ENCODE peak calls at places on chromosomes 13 and 19, in four cellular contexts. D, I, B and K are unnamed samples.

GRCh38 chr13:85503797-85504196 is 295.4 kb downstream of the SLITRK6 start:
- DNase-seq in D (peak; percentile 65), I (no peak), B (no peak), K (no peak)

GRCh38 chr19:8577247-8577646 is at the start of gene MYO1F:
- DNase-seq in D (no peak), I (peak; percentile 43), B (peak; percentile 41), K (no peak)

GRCh38 chr19:940591-941291 is 14.9 kb downstream of the ARID3A start:
- DNase-seq in D (peak; percentile 57), I (peak; percentile 55), B (peak; percentile 92), K (peak; percentile 48)

GRCh38 chr19:4795400-4795799 is 3.9 kb downstream of the FEM1A start:
- DNase-seq in D (peak; percentile 22), I (no peak), B (no peak), K (no peak)

GRCh38 chr19:33118643-33119042 is 13.3 kb upstream of the WDR88 start:
- DNase-seq in D (no peak), I (no peak), B (no peak), K (no peak)

GRCh38 chr13:85266771-85267170 is 532.4 kb downstream of the SLITRK6 start:
- DNase-seq in D (no peak), I (no peak), B (no peak), K (no peak)

GRCh38 chr13:49995535-49996165 is 1.2 kb upstream of the TRIM13 start:
- DNase-seq in D (no peak), I (no peak), B (no peak), K (no peak)

GRCh38 chr19:20453424-20453938 is 112.1 kb downstream of the ZNF737 start:
- DNase-seq in D (no peak), I (no peak), B (no peak), K (no peak)

GRCh38 chr13:43546821-43547220 is 240.0 kb downstream of the ENOX1 start:
- DNase-seq in D (no peak), I (no peak), B (no peak), K (no peak)

GRCh38 chr19:58562126-58563033 is 4.0 kb upstream of the UBE2M start:
- DNase-seq in D (peak; percentile 39), I (no peak), B (peak; percentile 48), K (peak; percentile 68)

DNA sequence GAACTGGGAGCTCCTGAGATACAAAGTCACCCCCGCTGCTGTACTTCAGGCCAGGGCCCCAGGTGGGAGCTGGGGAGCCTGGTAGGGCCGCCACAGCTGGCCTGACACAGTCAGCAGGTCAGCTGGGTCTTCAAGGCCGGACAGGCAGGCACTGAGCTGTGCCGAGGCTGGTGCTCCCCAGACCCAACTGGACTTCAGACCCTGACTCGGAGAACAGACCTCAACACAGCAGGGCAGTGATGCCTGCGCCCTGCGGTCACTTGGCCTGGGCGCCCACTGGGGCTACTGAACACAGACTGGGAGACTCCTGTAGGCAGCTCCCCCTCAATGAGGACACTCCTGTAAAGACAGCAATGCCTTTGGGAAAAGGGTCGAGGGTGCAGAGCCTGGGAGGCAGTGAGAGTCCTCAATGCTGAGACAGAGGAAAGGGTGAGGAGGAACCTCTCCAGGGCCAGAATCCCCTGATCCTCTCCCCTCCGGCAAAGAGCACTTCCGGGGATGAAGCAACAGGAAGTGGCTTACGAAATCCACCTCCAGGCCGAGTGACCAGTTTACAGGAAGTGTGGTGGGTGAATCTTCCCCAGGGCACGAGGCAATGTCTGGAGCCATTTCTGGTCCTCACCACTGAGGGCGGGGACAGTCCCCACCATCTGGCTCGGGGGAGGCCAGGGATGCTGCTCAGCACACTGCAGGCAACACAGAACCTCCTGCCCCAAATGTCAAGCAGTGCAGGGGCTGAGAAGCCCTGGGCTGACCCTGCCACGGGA is 40.8 kb upstream of the ISYNA1 start:
- DNase-seq in D (peak; percentile 94), I (peak; percentile 80), B (peak; percentile 70), K (peak; percentile 59)
- TF ChIP-seq POLR2A in D (no peak), I (no peak), B (no peak), K (no peak)

GRCh38 chr19:18832331-18833140 is 777 bp downstream of the UPF1 start:
- DNase-seq in D (no peak), I (no peak), B (no peak), K (no peak)
- TF ChIP-seq POLR2A in D (no peak), I (no peak), B (no peak), K (no peak)

DNA sequence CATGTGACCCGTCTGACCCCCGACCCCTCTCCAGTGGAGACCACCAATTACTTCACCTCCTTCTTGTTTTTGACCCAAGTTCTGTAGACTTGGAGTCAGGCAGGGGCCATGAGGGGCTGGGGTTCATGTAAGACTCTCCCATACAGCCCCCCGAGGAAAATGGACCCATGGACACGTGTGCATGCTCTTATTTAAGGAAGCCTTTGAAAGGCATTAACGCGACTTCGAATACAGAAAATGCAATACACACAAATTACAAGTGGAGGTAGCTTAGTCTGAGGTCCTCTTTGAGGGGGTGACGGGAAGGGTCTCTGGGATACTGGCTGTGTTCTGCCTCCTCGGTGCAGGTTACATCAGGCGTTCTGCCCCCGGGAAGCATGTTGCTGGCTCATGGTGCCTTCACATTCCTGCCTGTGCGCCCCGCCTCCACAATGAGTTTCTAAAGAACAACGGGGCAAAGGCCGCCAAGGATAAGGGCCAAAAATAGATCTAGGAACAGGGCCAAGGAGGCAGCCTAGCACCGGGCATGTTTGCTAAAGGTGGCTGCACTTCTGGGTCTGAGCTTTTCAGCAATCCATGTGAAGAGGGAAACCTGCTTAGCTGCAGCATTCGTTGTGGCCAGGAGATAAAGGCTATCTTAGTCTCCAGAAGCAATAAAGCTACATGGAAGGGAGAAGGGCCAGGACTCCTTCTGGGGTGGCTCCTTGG is 54.5 kb downstream of the RAB20 start:
- DNase-seq in D (peak; percentile 10), I (peak; percentile 30), B (peak; percentile 94), K (peak; percentile 88)
- TF ChIP-seq POLR2A in D (no peak), I (no peak), B (no peak), K (no peak)

DNA sequence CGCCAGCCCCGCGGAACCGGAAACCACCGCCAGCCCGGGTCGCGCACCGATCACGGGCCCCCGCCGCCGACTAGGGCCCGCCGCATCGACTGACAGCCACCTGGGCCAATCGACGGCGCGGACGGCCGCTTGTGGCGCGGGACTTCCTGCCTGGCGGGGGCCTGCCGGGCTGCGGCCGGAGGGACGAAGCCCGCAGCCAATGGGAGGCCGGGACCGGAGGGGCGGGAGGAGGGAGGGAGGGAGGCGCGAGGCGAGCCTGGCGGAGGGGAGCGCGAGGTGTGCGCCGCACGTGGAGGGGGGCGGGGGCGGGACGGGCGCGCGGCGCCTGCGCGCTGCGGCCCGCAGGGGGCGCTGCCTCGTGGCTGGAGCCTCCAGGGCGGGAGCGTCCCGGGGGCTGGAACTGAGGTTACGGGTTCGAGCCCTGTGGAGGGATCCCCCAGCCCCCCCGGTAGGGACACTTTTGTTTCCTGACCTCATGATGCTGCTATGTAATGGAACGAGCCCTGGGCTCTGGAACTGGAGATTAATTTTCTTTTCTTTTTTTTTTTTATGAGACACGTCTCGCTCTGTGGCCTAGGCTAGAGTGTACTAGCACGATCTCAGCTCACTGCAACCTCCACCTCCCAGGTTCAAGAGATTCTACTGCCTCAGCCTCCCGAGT is at the start of gene MLLT1:
- DNase-seq in D (peak; percentile 96), I (peak; percentile 90), B (peak; percentile 97), K (peak; percentile 97)
- TF ChIP-seq POLR2A in D (no peak), I (peak; percentile 52), B (no peak), K (peak; percentile 43)

GRCh38 chr19:50275577-50276368 is 53.4 kb downstream of the KCNC3 start:
- DNase-seq in D (no peak), I (no peak), B (no peak), K (no peak)

GRCh38 chr19:50277966-50278580 is 51.1 kb downstream of the KCNC3 start:
- DNase-seq in D (no peak), I (no peak), B (no peak), K (no peak)

GRCh38 chr19:50280074-50280473 is 49.1 kb downstream of the KCNC3 start:
- DNase-seq in D (no peak), I (no peak), B (no peak), K (no peak)

GRCh38 chr19:50273821-50274220 is 55.4 kb downstream of the KCNC3 start:
- DNase-seq in D (no peak), I (no peak), B (no peak), K (no peak)

GRCh38 chr19:50276370-50277063 is 52.7 kb downstream of the KCNC3 start:
- DNase-seq in D (no peak), I (no peak), B (no peak), K (no peak)
- TF ChIP-seq POLR2A in D (no peak), I (no peak), B (no peak), K (no peak)